ENCODE peak calls at places on chromosomes 3 and 15, in five cellular contexts. One of them, this sample, is unnamed.

GRCh38 chr3:128906031-128906803 is 26.8 kb downstream of the ACAD9 start:
- DNase-seq in HFF-Myc: no peak
- DNase-seq in nephron progenitor cell: no peak
- DNase-seq in NCI-H1436: no peak
- DNase-seq in tibial artery: no peak
- DNase-seq in this sample: no peak

GRCh38 chr15:66424963-66425612 is 38.4 kb downstream of the MAP2K1 start:
- DNase-seq in HFF-Myc: no peak
- DNase-seq in nephron progenitor cell: no peak
- DNase-seq in NCI-H1436: no peak
- DNase-seq in tibial artery: no peak
- DNase-seq in this sample: no peak

GRCh38 chr3:191269289-191270085 is 59.7 kb upstream of the CCDC50 start:
- DNase-seq in HFF-Myc: no peak
- DNase-seq in nephron progenitor cell: no peak
- DNase-seq in NCI-H1436: no peak
- DNase-seq in tibial artery: no peak
- DNase-seq in this sample: no peak

GRCh38 chr3:186869253-186870235 is 27.0 kb downstream of the ADIPOQ start:
- DNase-seq in HFF-Myc: no peak
- DNase-seq in nephron progenitor cell: no peak
- DNase-seq in NCI-H1436: no peak
- DNase-seq in tibial artery: no peak
- DNase-seq in this sample: no peak

GRCh38 chr15:28989239-28989830 is 103.6 kb downstream of the APBA2 start:
- DNase-seq in HFF-Myc: no peak
- DNase-seq in nephron progenitor cell: no peak
- DNase-seq in NCI-H1436: no peak
- DNase-seq in tibial artery: no peak
- DNase-seq in this sample: no peak

GRCh38 chr15:70701891-70702568 is 61.3 kb downstream of the UACA start:
- DNase-seq in HFF-Myc: no peak
- DNase-seq in nephron progenitor cell: no peak
- DNase-seq in NCI-H1436: no peak
- DNase-seq in tibial artery: no peak
- DNase-seq in this sample: no peak

GRCh38 chr15:57026016-57026602 is 107.7 kb downstream of the TCF12 start:
- DNase-seq in HFF-Myc: no peak
- DNase-seq in nephron progenitor cell: no peak
- DNase-seq in NCI-H1436: no peak
- DNase-seq in tibial artery: no peak
- DNase-seq in this sample: no peak

GRCh38 chr15:98855067-98855814 is 152.4 kb downstream of the PGPEP1L start:
- DNase-seq in HFF-Myc: no peak
- DNase-seq in nephron progenitor cell: no peak
- DNase-seq in NCI-H1436: no peak
- DNase-seq in tibial artery: no peak
- DNase-seq in this sample: no peak

GRCh38 chr15:25065286-25065685 is 110.5 kb downstream of the SNRPN start:
- DNase-seq in HFF-Myc: no peak
- DNase-seq in nephron progenitor cell: no peak
- DNase-seq in NCI-H1436: no peak
- DNase-seq in tibial artery: no peak
- DNase-seq in this sample: no peak

GRCh38 chr3:56845505-56845904 is 43.8 kb upstream of the ARHGEF3 start:
- DNase-seq in HFF-Myc: no peak
- DNase-seq in nephron progenitor cell: no peak
- DNase-seq in NCI-H1436: no peak
- DNase-seq in tibial artery: no peak
- DNase-seq in this sample: no peak

GRCh38 chr15:67006089-67007065 is 59.0 kb upstream of the SMAD3 start:
- DNase-seq in HFF-Myc: no peak
- DNase-seq in nephron progenitor cell: no peak
- DNase-seq in NCI-H1436: no peak
- DNase-seq in tibial artery: no peak
- DNase-seq in this sample: no peak

GRCh38 chr3:101011086-101011485 is 17.9 kb upstream of the ABI3BP start:
- DNase-seq in HFF-Myc: no peak
- DNase-seq in nephron progenitor cell: no peak
- DNase-seq in NCI-H1436: no peak
- DNase-seq in tibial artery: no peak
- DNase-seq in this sample: no peak

GRCh38 chr3:42052132-42052866 is 38.9 kb upstream of the TRAK1 start:
- DNase-seq in HFF-Myc: no peak
- DNase-seq in nephron progenitor cell: no peak
- DNase-seq in NCI-H1436: no peak
- DNase-seq in tibial artery: no peak
- DNase-seq in this sample: no peak

GRCh38 chr3:115092220-115092791 is 54.8 kb downstream of the ZBTB20 start:
- DNase-seq in HFF-Myc: no peak
- DNase-seq in nephron progenitor cell: peak
- DNase-seq in NCI-H1436: peak
- DNase-seq in tibial artery: peak
- DNase-seq in this sample: peak

GRCh38 chr15:43370310-43370974 is 401 bp downstream of the ZSCAN29 start:
- DNase-seq in HFF-Myc: no peak
- DNase-seq in nephron progenitor cell: peak
- DNase-seq in NCI-H1436: peak
- DNase-seq in tibial artery: peak
- DNase-seq in this sample: peak

GRCh38 chr3:42491876-42492507 is 10.5 kb upstream of the VIPR1 start:
- DNase-seq in HFF-Myc: no peak
- DNase-seq in nephron progenitor cell: no peak
- DNase-seq in NCI-H1436: no peak
- DNase-seq in tibial artery: no peak
- DNase-seq in this sample: no peak

GRCh38 chr3:16243706-16244490 is 20.8 kb downstream of the DPH3 start:
- DNase-seq in HFF-Myc: no peak
- DNase-seq in nephron progenitor cell: no peak
- DNase-seq in NCI-H1436: no peak
- DNase-seq in tibial artery: no peak
- DNase-seq in this sample: no peak

GRCh38 chr3:133457465-133458067 is 57.7 kb downstream of the BFSP2 start:
- DNase-seq in HFF-Myc: no peak
- DNase-seq in nephron progenitor cell: no peak
- DNase-seq in NCI-H1436: no peak
- DNase-seq in tibial artery: no peak
- DNase-seq in this sample: no peak

GRCh38 chr3:102400766-102401165 is 34.0 kb upstream of the ZPLD1 start:
- DNase-seq in HFF-Myc: peak
- DNase-seq in nephron progenitor cell: no peak
- DNase-seq in NCI-H1436: no peak
- DNase-seq in tibial artery: no peak
- DNase-seq in this sample: no peak

GRCh38 chr15:70439304-70439877 is 324.0 kb downstream of the UACA start:
- DNase-seq in HFF-Myc: no peak
- DNase-seq in nephron progenitor cell: no peak
- DNase-seq in NCI-H1436: no peak
- DNase-seq in tibial artery: no peak
- DNase-seq in this sample: no peak

GRCh38 chr3:55408193-55408826 is 78.8 kb downstream of the WNT5A start:
- DNase-seq in HFF-Myc: no peak
- DNase-seq in nephron progenitor cell: no peak
- DNase-seq in NCI-H1436: no peak
- DNase-seq in tibial artery: no peak
- DNase-seq in this sample: no peak

GRCh38 chr3:165193392-165194268 is 2.6 kb downstream of the SLITRK3 start:
- DNase-seq in HFF-Myc: no peak
- DNase-seq in nephron progenitor cell: peak
- DNase-seq in NCI-H1436: no peak
- DNase-seq in tibial artery: no peak
- DNase-seq in this sample: no peak

GRCh38 chr3:41117398-41117870 is 81.9 kb upstream of the CTNNB1 start:
- DNase-seq in HFF-Myc: peak
- DNase-seq in nephron progenitor cell: no peak
- DNase-seq in NCI-H1436: no peak
- DNase-seq in tibial artery: peak
- DNase-seq in this sample: peak

GRCh38 chr3:44862221-44862637 is 517 bp downstream of the TMEM42 start:
- DNase-seq in HFF-Myc: no peak
- DNase-seq in nephron progenitor cell: no peak
- DNase-seq in NCI-H1436: no peak
- DNase-seq in tibial artery: no peak
- DNase-seq in this sample: no peak

GRCh38 chr15:91941871-91942270 is 88.4 kb downstream of the SLCO3A1 start:
- DNase-seq in HFF-Myc: no peak
- DNase-seq in nephron progenitor cell: no peak
- DNase-seq in NCI-H1436: no peak
- DNase-seq in tibial artery: no peak
- DNase-seq in this sample: no peak

GRCh38 chr15:39153718-39154117 is 427.2 kb upstream of the THBS1 start:
- DNase-seq in HFF-Myc: no peak
- DNase-seq in nephron progenitor cell: no peak
- DNase-seq in NCI-H1436: no peak
- DNase-seq in tibial artery: no peak
- DNase-seq in this sample: no peak

GRCh38 chr15:35673093-35673573 is 127.2 kb upstream of the DPH6 start:
- DNase-seq in HFF-Myc: no peak
- DNase-seq in nephron progenitor cell: no peak
- DNase-seq in NCI-H1436: no peak
- DNase-seq in tibial artery: no peak
- DNase-seq in this sample: peak